ENCODE peak calls at places on chromosome 7, in six cellular contexts. A is foreskin fibroblast, E is astrocyte of the cerebellum, S is spleen, V is fibroblast of mammary gland, K is upper lobe of right lung. N is an unnamed sample.

GRCh38 chr7:51123322-51124021 is 193.1 kb downstream of the COBL start:
- DNase-seq in V (peak; percentile 97), K (no peak), A (peak; percentile 94), S (no peak), E (peak; percentile 12), N (peak; percentile 95)

GRCh38 chr7:142796501-142797341 is 26.0 kb downstream of the PRSS2 start:
- DNase-seq in V (no peak), K (no peak), A (peak; percentile 41), S (peak; percentile 84), E (no peak), N (no peak)

GRCh38 chr7:136868496-136869005 is at the start of gene CHRM2:
- DNase-seq in E (no peak), V (peak; percentile 14), S (no peak), K (no peak), A (peak; percentile 53), N (no peak)

GRCh38 chr7:151808296-151809155 is 68.4 kb downstream of the PRKAG2 start:
- DNase-seq in V (no peak), K (peak; percentile 54), S (peak; percentile 32), A (peak; percentile 30), E (no peak), N (peak; percentile 35)

GRCh38 chr7:69630292-69630691 is 32.0 kb downstream of the AUTS2 start:
- DNase-seq in A (peak; percentile 60), K (no peak), V (peak; percentile 92), S (no peak), E (peak; percentile 84), N (no peak)

GRCh38 chr7:33909312-33909711 is 4.0 kb downstream of the BMPER start:
- DNase-seq in S (no peak), E (no peak), K (no peak), A (no peak), V (peak; percentile 27), N (no peak)

GRCh38 chr7:141792526-141792925 is 2.5 kb downstream of the TAS2R5 start:
- DNase-seq in V (no peak), K (no peak), E (no peak), A (no peak), S (no peak), N (no peak)

GRCh38 chr7:138890782-138891445 is 90.3 kb downstream of the KIAA1549 start:
- DNase-seq in S (no peak), E (no peak), K (no peak), A (peak; percentile 91), V (peak; percentile 69), N (peak; percentile 35)

GRCh38 chr7:24715661-24716479 is 41.4 kb downstream of the GSDME start:
- DNase-seq in S (peak; percentile 70), E (no peak), K (no peak), V (peak; percentile 39), A (peak; percentile 55), N (no peak)

GRCh38 chr7:25286756-25287155 is 58.5 kb upstream of the NPVF start:
- DNase-seq in S (no peak), V (no peak), K (no peak), A (no peak), E (no peak), N (no peak)

GRCh38 chr7:37987732-37988131 is 67.3 kb downstream of the EPDR1 start:
- DNase-seq in V (peak; percentile 62), E (peak; percentile 62), K (no peak), A (peak; percentile 11), S (no peak), N (no peak)

GRCh38 chr7:129263168-129263567 is 38.3 kb downstream of the AHCYL2 start:
- DNase-seq in V (no peak), S (no peak), E (no peak), K (no peak), A (no peak), N (no peak)

GRCh38 chr7:991729-992444 is 8.9 kb downstream of the CYP2W1 start:
- DNase-seq in E (no peak), A (peak; percentile 41), S (no peak), V (no peak), K (no peak), N (no peak)

DNA sequence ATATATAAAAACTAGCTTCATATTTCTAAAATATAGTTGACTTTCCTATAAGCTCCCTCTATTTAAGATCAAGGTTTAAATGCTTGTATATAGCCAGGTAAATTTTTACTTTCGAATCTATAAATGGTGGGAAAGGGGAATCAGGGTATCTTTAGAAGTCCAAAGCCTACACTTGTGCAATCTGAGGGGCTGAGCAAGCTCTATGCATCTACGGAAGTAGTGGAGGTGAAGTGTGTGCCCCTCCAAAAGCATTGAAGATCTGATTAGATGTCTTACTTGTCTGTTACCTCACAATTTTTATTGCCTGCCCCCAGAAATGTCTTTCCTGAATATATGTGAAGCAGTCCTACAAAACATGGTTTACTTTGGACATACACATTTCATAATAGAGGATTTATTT is 1.6 kb downstream of the AKAP9 start:
- DNase-seq in V (no peak), E (no peak), S (no peak), A (no peak), K (no peak), N (no peak)
- H3K4me3 ChIP-seq in V (peak overlapping the region; percentile 95), E (peak overlapping the region; percentile 93), S (no peak overlapping the region), A (peak overlapping the region; percentile 90), K (peak overlapping the region; percentile 95), N (peak overlapping the region; percentile 95)

GRCh38 chr7:47669178-47669878 is 87.4 kb upstream of the TNS3 start:
- DNase-seq in A (peak; percentile 98), E (peak; percentile 80), K (peak; percentile 82), V (peak; percentile 98), S (peak; percentile 90), N (peak; percentile 79)
- TF ChIP-seq CTCF in A (no peak), E (no peak), K (no peak), V (peak; percentile 27), S (no peak), N (no peak)

GRCh38 chr7:91457208-91457607 is 193.0 kb downstream of the FZD1 start:
- DNase-seq in V (no peak), A (no peak), K (no peak), S (no peak), E (peak; percentile 18), N (no peak)

GRCh38 chr7:91459539-91459938 is 195.3 kb downstream of the FZD1 start:
- DNase-seq in V (peak; percentile 10), S (no peak), E (no peak), K (no peak), A (peak; percentile 24), N (no peak)

DNA sequence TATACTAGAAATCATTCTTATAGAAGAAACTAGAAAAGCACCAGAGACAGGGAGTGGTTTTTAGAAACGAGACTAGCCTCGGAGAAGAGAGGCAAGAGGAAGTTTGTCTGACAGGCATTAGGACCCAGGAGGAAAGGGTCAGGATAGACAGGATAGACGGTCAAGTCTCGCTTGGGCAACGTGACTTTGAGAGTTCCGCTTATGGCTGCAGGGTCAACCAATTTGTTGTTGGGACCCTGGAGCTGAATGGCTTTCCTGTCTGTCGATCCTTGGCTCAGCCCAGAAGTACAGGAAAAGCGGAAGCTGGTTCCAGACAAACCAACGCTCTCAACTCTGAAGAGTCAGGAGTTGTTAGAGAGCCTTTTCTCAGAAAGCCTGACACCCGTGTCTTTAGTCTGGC is 191.2 kb downstream of the FZD1 start:
- DNase-seq in S (no peak), K (no peak), A (no peak), E (no peak), V (no peak), N (no peak)
- H3K4me3 ChIP-seq in S (no peak overlapping the region), K (no peak overlapping the region), A (no peak overlapping the region), E (no peak overlapping the region), V (no peak overlapping the region), N (no peak overlapping the region)

DNA sequence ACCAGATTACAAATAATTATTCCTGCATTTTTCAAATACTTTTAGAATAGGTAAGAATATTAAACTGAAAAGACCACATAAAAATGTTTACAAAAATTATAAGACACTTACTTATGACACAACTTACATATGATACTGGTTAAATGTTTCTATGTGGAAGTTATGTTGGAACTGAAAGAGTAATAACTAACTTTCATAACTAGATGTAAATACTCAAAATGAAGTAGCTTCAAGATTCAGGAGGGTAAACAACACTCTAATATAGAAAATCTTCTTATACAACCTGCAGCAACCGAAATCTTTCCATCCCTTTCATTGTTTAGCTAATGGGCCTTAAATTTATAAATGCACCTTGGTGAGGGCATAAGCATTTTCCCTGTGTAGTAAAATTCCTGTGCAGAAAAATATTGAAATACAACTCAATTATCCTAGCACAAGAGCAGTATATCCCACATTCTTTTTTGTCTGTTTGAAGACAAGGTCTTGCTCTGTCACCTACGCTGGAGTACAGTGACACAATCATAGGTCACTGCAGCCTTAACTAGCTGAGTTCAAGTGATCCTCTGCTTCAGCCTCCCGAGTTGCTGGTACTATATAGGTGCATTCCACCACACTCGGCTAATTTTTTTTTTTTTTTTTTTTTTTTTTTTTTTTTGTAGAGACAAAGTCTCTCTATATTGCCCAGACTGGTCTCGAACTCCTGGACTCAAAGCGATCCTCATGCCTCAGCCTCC is 14.8 kb upstream of the RNF148 start:
- DNase-seq in A (no peak), E (no peak), S (no peak), V (no peak), K (no peak), N (no peak)
- TF ChIP-seq CTCF in A (no peak), E (no peak), S (no peak), V (no peak), K (no peak), N (no peak)